ENCODE peak calls at places on chromosomes 5 and 9, in eight cellular contexts. D is upper lobe of left lung, T is sigmoid colon, X is A549, V is body of pancreas, H is IMR-90, L is transverse colon, J is ovary. I is an unnamed sample. For H3K4me1, the result is how much of the 10 kb centered on the place peaks cover.

GRCh38 chr5:173329370-173330150 is 1.3 kb upstream of the STC2 start:
- DNase-seq in D (no peak), T (no peak), X (no peak), V (peak), H (no peak), L (no peak), J (no peak), I (no peak)

GRCh38 chr5:150628936-150629485 is 11.4 kb upstream of the SYNPO start:
- DNase-seq in D (no peak), T (no peak), X (no peak), V (no peak), H (no peak), L (no peak), J (no peak), I (no peak)

GRCh38 chr5:133485468-133485867 is 126.9 kb downstream of the FSTL4 start:
- DNase-seq in D (no peak), T (no peak), X (no peak), V (no peak), H (no peak), L (no peak), J (no peak), I (no peak)

GRCh38 chr5:40879163-40879942 is 29.9 kb upstream of the C7 start:
- DNase-seq in D (no peak), T (no peak), X (peak), V (no peak), H (peak), L (no peak), J (no peak), I (no peak)

GRCh38 chr5:33894566-33894965 is 2.8 kb upstream of the ADAMTS12 start:
- DNase-seq in D (no peak), T (no peak), X (no peak), V (no peak), H (peak), L (no peak), J (no peak), I (no peak)

GRCh38 chr5:178191661-178192060 is 4.5 kb upstream of the GMCL2 start:
- DNase-seq in D (no peak), T (no peak), X (no peak), V (no peak), H (no peak), L (no peak), J (no peak), I (no peak)

GRCh38 chr5:59126665-59127354 is 543.9 kb downstream of the RAB3C start:
- DNase-seq in D (no peak), T (no peak), X (no peak), V (no peak), H (peak), L (no peak), J (no peak), I (no peak)

GRCh38 chr5:61591859-61592258 is 259.8 kb downstream of the ZSWIM6 start:
- DNase-seq in D (no peak), T (no peak), X (no peak), V (no peak), H (no peak), L (no peak), J (no peak), I (no peak)

GRCh38 chr5:27020965-27021364 is 17.4 kb downstream of the CDH9 start:
- DNase-seq in D (no peak), T (no peak), X (no peak), V (no peak), H (peak), L (no peak), J (no peak), I (no peak)

GRCh38 chr9:21919377-21920362 is 74.5 kb downstream of the CDKN2A start:
- DNase-seq in D (no peak), T (no peak), X (no peak), V (no peak), H (peak), L (no peak), J (no peak), I (no peak)

DNA sequence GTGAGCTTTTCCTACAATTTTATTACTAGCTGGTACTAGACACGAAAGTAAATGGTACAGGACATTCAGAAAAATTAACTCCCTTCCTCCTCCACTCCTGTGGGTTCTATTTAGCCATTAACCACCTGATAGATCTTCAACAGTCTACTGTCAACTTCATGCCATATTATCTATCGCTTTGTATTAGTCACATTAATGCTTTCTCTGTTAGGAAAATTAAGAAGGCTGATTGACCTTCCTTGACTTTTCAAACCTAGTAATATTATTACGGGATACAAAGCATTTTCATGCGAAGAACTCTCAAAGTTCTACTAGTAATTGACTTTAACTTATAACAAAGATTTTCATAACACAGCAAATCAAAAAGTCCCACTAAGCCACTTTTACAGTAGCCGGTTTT is 1.2 kb downstream of the TEX10 start:
- DNase-seq in D (no peak), T (no peak), X (no peak), V (no peak), H (no peak), L (no peak), J (no peak), I (no peak)
- H3K4me1 ChIP-seq in D (under half), T (under half), X (under half), V (under half), H (under half), L (under half), J (under half), I (under half)

DNA sequence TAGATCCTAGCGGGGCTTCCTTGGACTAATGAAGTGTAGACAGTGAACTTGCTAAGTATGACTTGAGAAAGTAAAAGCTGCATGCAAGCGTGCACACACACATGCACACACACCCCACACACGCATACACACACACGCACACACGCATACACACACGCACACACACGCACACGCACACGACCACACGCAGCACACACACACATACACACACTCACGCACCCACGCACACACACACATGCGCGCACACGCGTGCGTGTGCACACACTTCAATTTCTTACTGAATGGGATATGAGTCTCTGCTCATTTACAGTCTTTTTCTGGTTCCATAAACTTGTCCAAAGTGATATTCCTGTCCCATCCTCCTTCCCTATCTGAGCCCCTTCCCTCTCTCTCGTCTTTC is 41.2 kb downstream of the MSX2 start:
- DNase-seq in D (no peak), T (no peak), X (no peak), V (no peak), H (no peak), L (no peak), J (no peak), I (no peak)
- TF ChIP-seq POLR2A in D (no peak), T (no peak), X (no peak), V (no peak), H (no peak), L (no peak), J (no peak), I (no peak)

GRCh38 chr5:43663916-43664315 is 60.9 kb downstream of the NNT start:
- DNase-seq in D (no peak), T (no peak), X (no peak), V (no peak), H (no peak), L (no peak), J (no peak), I (no peak)

GRCh38 chr5:43658499-43658898 is 55.5 kb downstream of the NNT start:
- DNase-seq in D (no peak), T (no peak), X (no peak), V (no peak), H (peak), L (no peak), J (no peak), I (no peak)

GRCh38 chr5:43664641-43665040 is 61.7 kb downstream of the NNT start:
- DNase-seq in D (no peak), T (no peak), X (no peak), V (no peak), H (peak), L (no peak), J (no peak), I (no peak)

GRCh38 chr5:43661102-43661501 is 58.1 kb downstream of the NNT start:
- DNase-seq in D (no peak), T (no peak), X (no peak), V (peak), H (peak), L (no peak), J (no peak), I (no peak)

DNA sequence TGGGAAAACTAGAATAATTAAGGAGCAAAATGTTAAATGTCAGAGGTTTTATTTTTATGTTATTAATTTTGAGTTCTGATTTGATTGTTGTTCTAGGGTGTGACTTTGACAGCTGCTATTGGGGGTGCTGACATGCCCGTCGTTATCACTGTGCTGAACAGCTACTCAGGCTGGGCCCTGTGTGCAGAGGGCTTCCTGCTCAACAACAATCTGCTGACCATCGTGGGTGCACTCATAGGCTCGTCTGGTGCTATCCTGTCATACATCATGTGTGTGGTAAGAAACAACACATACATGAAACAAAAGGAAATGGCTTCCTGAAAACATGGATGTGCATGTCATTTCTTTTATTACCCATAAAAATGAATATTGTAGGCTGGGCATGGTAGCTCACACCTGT is 56.1 kb downstream of the NNT start:
- DNase-seq in D (no peak), T (no peak), X (no peak), V (no peak), H (no peak), L (no peak), J (no peak), I (no peak)
- H3K27ac ChIP-seq in D (no peak), T (no peak), X (no peak), V (no peak), H (no peak), L (no peak), J (no peak), I (no peak)

GRCh38 chr5:159040181-159040580 is 59.5 kb downstream of the EBF1 start:
- DNase-seq in D (no peak), T (no peak), X (no peak), V (no peak), H (no peak), L (no peak), J (no peak), I (no peak)
- H3K4me1 ChIP-seq in D (under half), T (under half), X (under half), V (under half), H (under half), L (under half), J (under half), I (under half)

GRCh38 chr9:131273791-131274673 is 2.3 kb downstream of the FAM78A start:
- DNase-seq in D (peak), T (no peak), X (no peak), V (no peak), H (no peak), L (no peak), J (no peak), I (peak)
- TF ChIP-seq POLR2A in D (no peak), T (no peak), X (no peak), V (no peak), H (no peak), L (no peak), J (no peak), I (no peak)

GRCh38 chr5:126053630-126054029 is 369.6 kb upstream of the GRAMD2B start:
- DNase-seq in D (no peak), T (no peak), X (no peak), V (no peak), H (no peak), L (no peak), J (no peak), I (no peak)

GRCh38 chr5:126056362-126056761 is 366.8 kb upstream of the GRAMD2B start:
- DNase-seq in D (no peak), T (no peak), X (no peak), V (no peak), H (no peak), L (no peak), J (no peak), I (no peak)

GRCh38 chr5:126054593-126055347 is 368.4 kb upstream of the GRAMD2B start:
- DNase-seq in D (no peak), T (no peak), X (no peak), V (no peak), H (no peak), L (no peak), J (no peak), I (no peak)

GRCh38 chr5:126056851-126057622 is 366.2 kb upstream of the GRAMD2B start:
- DNase-seq in D (no peak), T (no peak), X (no peak), V (no peak), H (no peak), L (no peak), J (no peak), I (no peak)

GRCh38 chr5:126055348-126055729 is 367.9 kb upstream of the GRAMD2B start:
- DNase-seq in D (no peak), T (no peak), X (no peak), V (no peak), H (no peak), L (no peak), J (no peak), I (no peak)
- H3K27ac ChIP-seq in D (no peak), T (no peak), X (no peak), V (no peak), H (no peak), L (no peak), J (no peak), I (no peak)

DNA sequence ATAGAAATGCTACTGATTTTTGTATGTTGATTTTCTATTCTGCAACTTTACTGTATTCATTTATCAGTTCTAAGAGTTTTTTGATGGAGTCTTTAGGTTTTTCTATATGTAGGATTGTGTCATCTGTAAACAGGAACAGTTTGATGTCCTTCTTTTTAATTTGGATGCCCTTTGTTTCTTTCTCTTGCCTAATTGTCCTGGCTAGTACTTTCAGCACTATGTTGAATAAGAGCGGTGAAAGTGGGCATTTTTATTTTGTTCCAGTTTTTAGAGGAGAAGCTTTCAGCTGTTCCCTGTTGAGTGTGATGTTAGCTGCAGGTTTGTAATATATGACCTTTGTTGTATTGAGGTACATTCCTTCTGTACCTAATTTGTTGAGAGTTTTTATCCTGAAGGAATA is 13.3 kb downstream of the HSD17B4 start:
- DNase-seq in D (no peak), T (no peak), X (no peak), V (no peak), H (no peak), L (no peak), J (no peak), I (no peak)
- H3K4me1 ChIP-seq in D (under half), T (under half), X (under half), V (under half), H (under half), L (under half), J (under half), I (under half)

I was measured in Peyer's patch.